ENCODE peak calls at places on chromosome 14, in five cellular contexts. T is transverse colon, G is esophagus muscularis mucosa, V is breast epithelium, B is HCT116. A is an unnamed sample.

GRCh38 chr14:50520947-50521815 is 11.2 kb downstream of the MAP4K5 start:
- DNase-seq in T (peak), G (no peak), V (no peak), B (peak), A (no peak)

GRCh38 chr14:36605506-36605857 is 23.1 kb upstream of the NKX2-8 start:
- DNase-seq in T (no peak), G (no peak), V (no peak), B (no peak), A (no peak)

GRCh38 chr14:93033983-93034670 is 81.6 kb downstream of the ITPK1 start:
- DNase-seq in T (no peak), G (no peak), V (no peak), B (no peak), A (peak)

GRCh38 chr14:50954811-50955372 is 10.6 kb upstream of the PYGL start:
- DNase-seq in T (no peak), G (no peak), V (no peak), B (peak), A (no peak)

GRCh38 chr14:73755434-73756014 is 41.3 kb upstream of the PNMA1 start:
- DNase-seq in T (peak), G (no peak), V (no peak), B (no peak), A (no peak)

GRCh38 chr14:73227812-73228781 is 9.2 kb upstream of the PAPLN start:
- DNase-seq in T (peak), G (no peak), V (peak), B (no peak), A (no peak)

GRCh38 chr14:102375126-102375525 is 12.4 kb downstream of the TECPR2 start:
- DNase-seq in T (no peak), G (no peak), V (no peak), B (no peak), A (no peak)

GRCh38 chr14:103118019-103118662 is 5.1 kb upstream of the TNFAIP2 start:
- DNase-seq in T (peak), G (peak), V (no peak), B (no peak), A (no peak)

GRCh38 chr14:85853996-85854526 is 324.1 kb downstream of the FLRT2 start:
- DNase-seq in T (no peak), G (no peak), V (no peak), B (no peak), A (no peak)

GRCh38 chr14:98136019-98136418 is 1136.0 kb downstream of the BCL11B start:
- DNase-seq in T (no peak), G (no peak), V (no peak), B (no peak), A (no peak)

GRCh38 chr14:69839017-69839416 is 40.2 kb upstream of the SMOC1 start:
- DNase-seq in T (no peak), G (no peak), V (no peak), B (no peak), A (no peak)

GRCh38 chr14:95011449-95012020 is 145.8 kb downstream of the DICER1 start:
- DNase-seq in T (no peak), G (peak), V (no peak), B (no peak), A (no peak)

GRCh38 chr14:32374155-32374554 is 45.1 kb downstream of the AKAP6 start:
- DNase-seq in T (no peak), G (no peak), V (no peak), B (no peak), A (no peak)

GRCh38 chr14:72708708-72709475 is 185.0 kb downstream of the DPF3 start:
- DNase-seq in T (no peak), G (no peak), V (no peak), B (peak), A (no peak)

GRCh38 chr14:98940693-98941437 is 331.1 kb downstream of the BCL11B start:
- DNase-seq in T (no peak), G (no peak), V (no peak), B (no peak), A (no peak)

GRCh38 chr14:23319746-23320583 is 1.3 kb upstream of the PABPN1 start:
- DNase-seq in T (no peak), G (no peak), V (no peak), B (no peak), A (no peak)

GRCh38 chr14:23320584-23321571 is at the start of gene PABPN1:
- DNase-seq in T (peak), G (peak), V (peak), B (peak), A (peak)

GRCh38 chr14:23323838-23324454 is 2.7 kb downstream of the PABPN1 start:
- DNase-seq in T (no peak), G (no peak), V (no peak), B (no peak), A (no peak)

GRCh38 chr14:23322568-23323517 is 1.6 kb downstream of the PABPN1 start:
- DNase-seq in T (no peak), G (no peak), V (no peak), B (no peak), A (no peak)

GRCh38 chr14:23321572-23322547 is 603 bp downstream of the PABPN1 start:
- DNase-seq in T (peak), G (no peak), V (no peak), B (no peak), A (peak)
- TF ChIP-seq POLR2A in T (peak), G (no peak), V (no peak), B (no peak), A (peak)

GRCh38 chr14:101123639-101124525 is 220.4 kb upstream of the RTL1 start:
- DNase-seq in T (no peak), G (no peak), V (no peak), B (no peak), A (peak)
- TF ChIP-seq POLR2AphosphoS5 in T (no peak), G (no peak), V (no peak), B (no peak), A (no peak)

GRCh38 chr14:91901449-91902250 is 34.3 kb upstream of the TC2N start:
- DNase-seq in T (no peak), G (no peak), V (no peak), B (no peak), A (no peak)
- TF ChIP-seq POLR2A in T (no peak), G (no peak), V (no peak), B (no peak), A (no peak)

GRCh38 chr14:23025181-23025788 is 9.4 kb downstream of the PSMB5 start:
- DNase-seq in T (no peak), G (no peak), V (no peak), B (no peak), A (no peak)
- TF ChIP-seq POLR2AphosphoS5 in T (no peak), G (no peak), V (no peak), B (no peak), A (no peak)